ENCODE peak calls at places on chromosome 17, in four cellular contexts. One of them, this sample, is unnamed.

GRCh38 chr17:4327638-4328037 is 38.8 kb downstream of the UBE2G1 start:
- DNase-seq in GM12878: no peak
- DNase-seq in H1: no peak
- DNase-seq in K562: no peak
- DNase-seq in this sample: no peak

GRCh38 chr17:12613566-12613965 is 52.1 kb upstream of the MYOCD start:
- DNase-seq in K562: no peak
- DNase-seq in GM12878: no peak
- DNase-seq in H1: no peak
- DNase-seq in this sample: no peak

GRCh38 chr17:74798239-74798707 is 22.1 kb upstream of the NAT9 start:
- DNase-seq in GM12878: no peak
- DNase-seq in K562: no peak
- DNase-seq in H1: no peak
- DNase-seq in this sample: no peak

GRCh38 chr17:8865385-8865784 is 2.1 kb downstream of the PIK3R6 start:
- DNase-seq in GM12878: no peak
- DNase-seq in K562: no peak
- DNase-seq in H1: no peak
- DNase-seq in this sample: no peak

GRCh38 chr17:17093764-17094163 is 51.5 kb downstream of the MPRIP start:
- DNase-seq in K562: no peak
- DNase-seq in H1: no peak
- DNase-seq in GM12878: no peak
- DNase-seq in this sample: no peak

GRCh38 chr17:36675786-36676185 is 74.4 kb downstream of the MRM1 start:
- DNase-seq in GM12878: no peak
- DNase-seq in K562: no peak
- DNase-seq in H1: no peak
- DNase-seq in this sample: no peak

GRCh38 chr17:30990458-30990857 is 19.6 kb downstream of the RNF135 start:
- DNase-seq in GM12878: no peak
- DNase-seq in K562: no peak
- DNase-seq in H1: no peak
- DNase-seq in this sample: no peak

GRCh38 chr17:77693301-77693700 is 265.2 kb upstream of the TNRC6C start:
- DNase-seq in GM12878: no peak
- DNase-seq in K562: no peak
- DNase-seq in H1: no peak
- DNase-seq in this sample: no peak

GRCh38 chr17:17305282-17305801 is 2.2 kb downstream of the NT5M start:
- DNase-seq in K562: peak; percentile 66
- DNase-seq in GM12878: peak; percentile 50
- DNase-seq in H1: no peak
- DNase-seq in this sample: peak; percentile 73

GRCh38 chr17:42518755-42519545 is 17.1 kb upstream of the NAGLU start:
- DNase-seq in K562: peak; percentile 89
- DNase-seq in GM12878: no peak
- DNase-seq in H1: no peak
- DNase-seq in this sample: no peak

GRCh38 chr17:37527249-37527851 is 37.7 kb downstream of the DUSP14 start:
- DNase-seq in K562: peak; percentile 39
- DNase-seq in GM12878: no peak
- DNase-seq in H1: peak; percentile 40
- DNase-seq in this sample: peak; percentile 53

GRCh38 chr17:83006515-83007455 is 72.6 kb upstream of the METRNL start:
- DNase-seq in K562: no peak
- DNase-seq in GM12878: no peak
- DNase-seq in H1: no peak
- DNase-seq in this sample: peak; percentile 15

GRCh38 chr17:16106161-16106891 is 106.7 kb downstream of the TTC19 start:
- DNase-seq in GM12878: no peak
- DNase-seq in K562: peak; percentile 10
- DNase-seq in H1: no peak
- DNase-seq in this sample: no peak

GRCh38 chr17:5331506-5331905 is 49.4 kb downstream of the RABEP1 start:
- DNase-seq in GM12878: no peak
- DNase-seq in H1: no peak
- DNase-seq in K562: no peak
- DNase-seq in this sample: no peak

GRCh38 chr17:78227455-78227916 is 3.9 kb upstream of the TMEM235 start:
- DNase-seq in K562: no peak
- DNase-seq in GM12878: no peak
- DNase-seq in H1: no peak
- DNase-seq in this sample: no peak

GRCh38 chr17:20205609-20206008 is 196.4 kb downstream of the SPECC1 start:
- DNase-seq in GM12878: no peak
- DNase-seq in H1: no peak
- DNase-seq in K562: no peak
- DNase-seq in this sample: no peak

GRCh38 chr17:38469875-38470274 is 41.6 kb downstream of the ARHGAP23 start:
- DNase-seq in H1: no peak
- DNase-seq in K562: peak; percentile 26
- DNase-seq in GM12878: no peak
- DNase-seq in this sample: no peak

GRCh38 chr17:50845260-50846147 is 10.1 kb downstream of the WFIKKN2 start:
- DNase-seq in H1: no peak
- DNase-seq in K562: no peak
- DNase-seq in GM12878: no peak
- DNase-seq in this sample: no peak

GRCh38 chr17:69246726-69247375 is 18.2 kb upstream of the ABCA10 start:
- DNase-seq in H1: no peak
- DNase-seq in K562: peak; percentile 33
- DNase-seq in GM12878: peak; percentile 25
- DNase-seq in this sample: peak; percentile 39

GRCh38 chr17:41917957-41918391 is 777 bp downstream of the ACLY start:
- DNase-seq in K562: peak; percentile 52
- DNase-seq in GM12878: no peak
- DNase-seq in H1: peak; percentile 51
- DNase-seq in this sample: peak; percentile 78

GRCh38 chr17:21452377-21453143 is 76.4 kb downstream of the KCNJ12 start:
- DNase-seq in GM12878: no peak
- DNase-seq in H1: peak; percentile 69
- DNase-seq in K562: no peak
- DNase-seq in this sample: no peak

GRCh38 chr17:38693700-38694329 is 11.3 kb upstream of the MLLT6 start:
- DNase-seq in GM12878: no peak
- DNase-seq in H1: no peak
- DNase-seq in K562: no peak
- DNase-seq in this sample: peak; percentile 78

GRCh38 chr17:2181206-2181983 is 122.2 kb downstream of the SMG6 start:
- DNase-seq in K562: no peak
- DNase-seq in GM12878: no peak
- DNase-seq in H1: no peak
- DNase-seq in this sample: no peak

GRCh38 chr17:66347661-66348604 is 45.5 kb downstream of the PRKCA start:
- DNase-seq in GM12878: no peak
- DNase-seq in H1: no peak
- DNase-seq in K562: no peak
- DNase-seq in this sample: no peak

GRCh38 chr17:77425791-77426641 is 285.2 kb downstream of the SEC14L1 start:
- DNase-seq in H1: no peak
- DNase-seq in GM12878: no peak
- DNase-seq in K562: peak; percentile 83
- DNase-seq in this sample: peak; percentile 54

GRCh38 chr17:30819941-30820705 is 4.4 kb downstream of the CRLF3 start:
- DNase-seq in H1: no peak
- DNase-seq in GM12878: no peak
- DNase-seq in K562: no peak
- DNase-seq in this sample: no peak

GRCh38 chr17:69012895-69013805 is 47.6 kb downstream of the ABCA9 start:
- DNase-seq in GM12878: no peak
- DNase-seq in H1: no peak
- DNase-seq in K562: peak; percentile 51
- DNase-seq in this sample: no peak

GRCh38 chr17:3536736-3537135 is 20.9 kb downstream of the TRPV3 start:
- DNase-seq in H1: no peak
- DNase-seq in K562: no peak
- DNase-seq in GM12878: no peak
- DNase-seq in this sample: no peak

GRCh38 chr17:43608313-43608712 is 53.4 kb downstream of the MEOX1 start:
- DNase-seq in GM12878: peak; percentile 28
- DNase-seq in H1: no peak
- DNase-seq in K562: no peak
- DNase-seq in this sample: no peak

GRCh38 chr17:43613911-43614310 is 47.8 kb downstream of the MEOX1 start:
- DNase-seq in H1: no peak
- DNase-seq in K562: no peak
- DNase-seq in GM12878: no peak
- DNase-seq in this sample: no peak

GRCh38 chr17:43609613-43610385 is 51.9 kb downstream of the MEOX1 start:
- DNase-seq in GM12878: no peak
- DNase-seq in H1: no peak
- DNase-seq in K562: no peak
- DNase-seq in this sample: no peak

GRCh38 chr17:43612515-43612914 is 49.2 kb downstream of the MEOX1 start:
- DNase-seq in H1: no peak
- DNase-seq in GM12878: no peak
- DNase-seq in K562: no peak
- DNase-seq in this sample: no peak

DNA sequence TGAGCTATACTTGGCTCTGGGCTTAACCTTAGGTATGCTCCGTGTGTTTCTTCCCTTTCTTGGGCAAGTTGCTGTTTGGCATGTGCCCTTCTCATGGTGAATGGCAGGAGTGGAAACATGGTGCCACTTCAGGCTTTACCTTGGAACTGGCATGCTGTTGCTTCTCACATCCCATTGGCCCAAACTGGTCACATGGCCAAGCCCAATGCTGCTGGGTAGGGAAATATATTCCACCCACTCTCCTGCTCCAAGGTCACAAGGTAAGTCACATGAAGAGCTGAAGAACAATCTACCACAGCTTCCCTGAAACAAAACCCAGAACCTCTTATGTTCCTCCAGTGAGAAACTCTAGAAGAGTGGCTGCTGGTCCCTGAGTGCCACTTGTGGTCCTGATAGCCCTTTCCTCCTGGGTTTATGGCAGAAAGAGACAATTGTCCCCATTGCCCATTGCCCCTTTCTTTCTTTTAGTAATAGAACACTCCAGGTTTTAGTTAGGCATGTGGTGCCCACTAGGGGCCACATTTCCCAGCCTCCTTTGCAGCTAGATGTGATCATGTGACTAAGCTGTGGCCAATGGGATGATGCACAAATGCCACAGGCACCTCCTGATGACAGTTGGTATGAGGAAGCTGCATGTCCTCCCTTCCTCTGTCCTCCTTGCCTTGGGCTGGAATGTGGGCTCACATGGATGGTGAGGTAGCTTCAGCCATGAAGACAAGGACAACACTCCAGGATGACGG is 50.3 kb downstream of the MEOX1 start:
- DNase-seq in GM12878: no peak
- DNase-seq in K562: no peak
- DNase-seq in H1: no peak
- DNase-seq in this sample: no peak
- TF ChIP-seq NRF1 in GM12878: no peak
- TF ChIP-seq NRF1 in K562: no peak
- TF ChIP-seq NRF1 in H1: no peak
- TF ChIP-seq NRF1 in this sample: no peak

GRCh38 chr17:67506966-67507365 is 129.9 kb downstream of the PITPNC1 start:
- DNase-seq in GM12878: no peak
- DNase-seq in K562: no peak
- DNase-seq in H1: no peak
- DNase-seq in this sample: no peak
- TF ChIP-seq NRF1 in GM12878: no peak
- TF ChIP-seq NRF1 in K562: no peak
- TF ChIP-seq NRF1 in H1: no peak
- TF ChIP-seq NRF1 in this sample: no peak

DNA sequence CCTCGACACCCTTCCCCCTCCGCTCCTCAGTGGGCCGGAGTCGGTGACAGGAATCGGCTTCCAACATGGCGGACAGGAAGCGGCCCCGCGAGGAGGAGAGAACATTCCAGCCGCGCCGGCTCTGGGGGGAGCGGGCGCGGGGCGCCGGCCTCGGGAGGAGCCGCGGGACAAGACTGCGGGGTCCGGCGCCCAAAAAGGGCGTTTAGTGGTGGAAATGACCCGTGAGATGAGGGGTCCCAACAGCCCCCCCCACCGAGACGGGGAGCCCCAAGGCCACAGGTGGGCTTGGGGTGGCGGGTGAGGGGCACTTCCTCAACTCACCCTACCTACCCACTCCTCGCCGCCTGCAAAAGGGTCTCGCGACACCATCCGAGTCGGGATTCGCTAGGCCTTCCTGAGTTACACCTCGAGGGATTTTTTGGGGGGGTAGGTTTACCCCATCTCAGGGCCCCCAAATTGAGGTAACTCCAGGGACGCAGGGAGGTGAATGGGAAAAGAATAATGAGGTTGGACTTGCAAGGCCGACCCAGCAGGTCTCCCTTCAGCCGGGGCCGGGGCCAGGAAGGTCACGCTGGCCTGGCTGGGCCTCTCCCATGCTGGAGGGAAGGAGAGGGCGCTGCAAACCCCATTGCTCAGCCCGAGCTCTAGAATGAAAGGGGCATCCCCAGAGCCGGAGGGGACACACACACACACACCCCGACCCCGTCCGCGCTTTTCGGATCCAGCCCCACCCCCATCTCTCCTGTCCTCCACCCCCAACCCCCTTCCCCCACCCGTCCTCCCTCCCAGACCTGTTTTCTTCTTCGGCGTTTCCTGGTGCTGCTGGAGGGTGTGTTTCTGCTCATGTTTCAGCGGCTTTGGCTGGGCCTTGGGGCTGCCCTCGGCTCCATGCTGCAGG is 707 bp downstream of the NUFIP2 start:
- DNase-seq in K562: peak; percentile 75
- DNase-seq in GM12878: no peak
- DNase-seq in H1: peak; percentile 78
- DNase-seq in this sample: peak; percentile 67
- TF ChIP-seq NRF1 in K562: no peak
- TF ChIP-seq NRF1 in GM12878: no peak
- TF ChIP-seq NRF1 in H1: no peak
- TF ChIP-seq NRF1 in this sample: no peak

DNA sequence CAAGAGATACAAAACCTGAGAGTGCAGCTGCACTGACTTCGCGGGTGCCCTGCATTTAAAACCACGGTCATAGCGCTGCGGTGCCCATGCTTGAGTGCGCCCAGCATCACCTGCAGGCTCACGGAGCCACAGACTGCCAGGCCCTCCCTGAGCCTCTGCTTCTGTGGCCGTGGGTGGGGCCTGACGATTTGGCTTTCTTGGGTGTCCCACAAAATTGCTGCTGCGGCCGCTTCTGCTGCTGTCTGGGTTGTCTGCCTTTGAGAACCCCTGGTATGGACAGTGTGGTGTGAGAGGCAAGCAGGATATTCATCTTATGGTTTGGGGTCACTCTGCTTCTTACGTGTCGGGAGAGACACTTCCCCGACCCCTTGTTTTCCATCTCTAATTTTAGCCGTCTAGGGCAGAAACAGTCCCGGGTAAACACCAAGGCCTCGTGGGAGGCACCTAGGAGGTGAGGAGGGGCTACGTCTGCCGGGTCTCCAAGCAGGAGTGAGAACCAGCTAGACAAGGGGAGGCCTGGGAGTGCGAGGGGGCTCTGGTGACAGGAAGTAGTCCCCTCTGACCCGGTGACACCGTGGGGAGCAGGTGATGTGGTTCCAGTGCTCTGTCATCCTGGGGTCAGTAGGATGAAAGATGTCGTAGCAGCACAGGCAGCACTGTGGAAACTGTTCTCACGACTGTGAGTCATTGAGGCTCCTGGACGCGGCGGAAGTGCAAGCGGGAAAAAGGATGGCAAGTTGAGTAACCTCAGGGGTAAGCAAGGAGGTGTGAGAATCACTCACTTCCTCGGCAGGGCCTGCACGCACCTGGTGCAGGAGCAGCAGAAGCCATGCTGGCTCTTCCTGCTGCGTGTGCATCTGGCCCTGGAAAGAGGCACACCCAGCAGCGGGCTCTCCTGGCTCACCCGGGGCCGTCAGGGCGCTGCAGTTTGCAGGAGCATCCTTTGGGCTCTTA is 176.3 kb downstream of the RPTOR start:
- DNase-seq in GM12878: no peak
- DNase-seq in K562: no peak
- DNase-seq in H1: no peak
- DNase-seq in this sample: no peak
- TF ChIP-seq NRF1 in GM12878: no peak
- TF ChIP-seq NRF1 in K562: no peak
- TF ChIP-seq NRF1 in H1: no peak
- TF ChIP-seq NRF1 in this sample: no peak

This sample was measured in SK-N-SH.